ENCODE peak calls at places on chromosomes 1 and 21, in four cellular contexts. Z is neuronal stem cell, X is Karpas-422, O is PC-3. T is an unnamed sample.

GRCh38 chr1:40906781-40907400 is 44.7 kb upstream of the CITED4 start:
- DNase-seq in X (no peak), Z (no peak), O (peak; percentile 53), T (no peak)

GRCh38 chr1:34412597-34413392 is 236.1 kb downstream of the C1orf94 start:
- DNase-seq in O (no peak), X (no peak), Z (no peak), T (peak; percentile 6)

GRCh38 chr21:44800103-44800502 is 1.5 kb downstream of the UBE2G2 start:
- DNase-seq in X (no peak), O (peak; percentile 75), Z (no peak), T (peak; percentile 52)

GRCh38 chr1:229407206-229408026 is 26.5 kb downstream of the ACTA1 start:
- DNase-seq in O (no peak), Z (no peak), X (peak; percentile 22), T (peak; percentile 32)

GRCh38 chr1:115251856-115252255 is 86.2 kb downstream of the NGF start:
- DNase-seq in X (no peak), Z (no peak), O (peak; percentile 18), T (no peak)

GRCh38 chr1:182003025-182003725 is 58.3 kb downstream of the ZNF648 start:
- DNase-seq in X (no peak), Z (no peak), O (no peak), T (no peak)

GRCh38 chr1:92909321-92909720 is 51.9 kb downstream of the DIPK1A start:
- DNase-seq in Z (no peak), X (no peak), O (peak; percentile 97), T (no peak)

GRCh38 chr1:226827458-226827857 is 43.0 kb upstream of the PSEN2 start:
- DNase-seq in O (peak; percentile 31), Z (no peak), X (peak; percentile 46), T (no peak)

GRCh38 chr21:34986561-34987533 is 62.3 kb downstream of the RUNX1 start:
- DNase-seq in O (peak; percentile 62), Z (peak; percentile 27), X (no peak), T (peak; percentile 55)

GRCh38 chr1:108590947-108591346 is 31.0 kb downstream of the EEIG2 start:
- DNase-seq in O (peak; percentile 78), Z (no peak), X (no peak), T (no peak)

GRCh38 chr1:166080277-166080964 is 86.4 kb downstream of the FAM78B start:
- DNase-seq in Z (no peak), O (no peak), X (no peak), T (no peak)

GRCh38 chr1:90176530-90176929 is 181.6 kb downstream of the ZNF326 start:
- DNase-seq in X (no peak), O (no peak), Z (no peak), T (no peak)

GRCh38 chr21:41663805-41664788 is 102.8 kb downstream of the RIPK4 start:
- DNase-seq in Z (peak; percentile 20), O (peak; percentile 63), X (no peak), T (peak; percentile 33)

GRCh38 chr1:101588677-101589076 is 351.9 kb downstream of the S1PR1 start:
- DNase-seq in O (no peak), X (no peak), Z (no peak), T (no peak)

GRCh38 chr1:230548357-230548756 is 93.9 kb upstream of the COG2 start:
- DNase-seq in X (no peak), Z (no peak), O (no peak), T (no peak)

GRCh38 chr1:8118031-8118451 is 91.9 kb upstream of the ERRFI1 start:
- DNase-seq in X (no peak), O (no peak), Z (no peak), T (peak; percentile 39)

GRCh38 chr1:32818804-32819541 is 1.5 kb downstream of the S100PBP start:
- DNase-seq in Z (no peak), X (peak; percentile 81), O (no peak), T (no peak)

GRCh38 chr21:46426313-46427046 is 32.2 kb upstream of the DIP2A start:
- DNase-seq in X (no peak), O (no peak), Z (no peak), T (no peak)

GRCh38 chr1:38919075-38919474 is 22.6 kb downstream of the RHBDL2 start:
- DNase-seq in Z (no peak), X (peak; percentile 35), O (no peak), T (no peak)

GRCh38 chr1:158180741-158181576 is at the start of gene CD1D:
- DNase-seq in Z (peak; percentile 40), X (peak; percentile 72), O (no peak), T (peak; percentile 77)

GRCh38 chr1:2235300-2235998 is 7.3 kb downstream of the SKI start:
- DNase-seq in O (no peak), X (no peak), Z (no peak), T (no peak)

GRCh38 chr1:11885922-11886321 is 27.2 kb upstream of the NPPB start:
- DNase-seq in X (no peak), Z (no peak), O (no peak), T (no peak)

GRCh38 chr1:92577251-92577895 is 90.6 kb upstream of the GFI1 start:
- DNase-seq in O (peak; percentile 18), Z (peak; percentile 6), X (no peak), T (peak; percentile 7)

GRCh38 chr1:22731924-22732522 is 21.4 kb downstream of the EPHB2 start:
- DNase-seq in Z (no peak), X (peak; percentile 75), O (peak; percentile 24), T (peak; percentile 50)

GRCh38 chr1:202365092-202365815 is 16.8 kb downstream of the PPP1R12B start:
- DNase-seq in Z (no peak), X (no peak), O (no peak), T (no peak)

GRCh38 chr1:178501705-178502329 is 5.1 kb upstream of the CLEC20A start:
- DNase-seq in O (peak; percentile 71), Z (peak; percentile 66), X (peak; percentile 89), T (peak; percentile 88)

GRCh38 chr1:221725683-221726330 is 16.1 kb downstream of the DUSP10 start:
- DNase-seq in O (peak; percentile 82), Z (no peak), X (no peak), T (no peak)

GRCh38 chr1:26759531-26759930 is 28.2 kb upstream of the PIGV start:
- DNase-seq in O (no peak), Z (no peak), X (no peak), T (no peak)

GRCh38 chr1:85322655-85323054 is 46.2 kb upstream of the BCL10 start:
- DNase-seq in X (no peak), O (peak; percentile 52), Z (no peak), T (no peak)

GRCh38 chr1:66374148-66374547 is 159.8 kb upstream of the SGIP1 start:
- DNase-seq in Z (no peak), X (no peak), O (no peak), T (no peak)

GRCh38 chr1:45583264-45583665 is 576 bp upstream of the NASP start:
- DNase-seq in O (peak; percentile 97), X (peak; percentile 99), Z (peak; percentile 92), T (peak; percentile 97)

GRCh38 chr1:97008226-97008625 is 286.6 kb downstream of the PTBP2 start:
- DNase-seq in O (peak; percentile 8), X (no peak), Z (no peak), T (no peak)

GRCh38 chr1:36872126-36872754 is 162.1 kb downstream of the GRIK3 start:
- DNase-seq in X (no peak), O (no peak), Z (no peak), T (no peak)

GRCh38 chr1:37605806-37606474 is 10.2 kb upstream of the GNL2 start:
- DNase-seq in Z (no peak), X (no peak), O (no peak), T (no peak)

GRCh38 chr21:45950740-45951515 is 30.6 kb upstream of the COL6A1 start:
- DNase-seq in O (peak; percentile 76), X (no peak), Z (no peak), T (no peak)

GRCh38 chr1:36613721-36614120 is 131.0 kb upstream of the CSF3R start:
- DNase-seq in Z (no peak), O (no peak), X (no peak), T (no peak)

GRCh38 chr1:198462365-198463025 is 78.0 kb downstream of the ATP6V1G3 start:
- DNase-seq in Z (no peak), X (no peak), O (peak; percentile 80), T (no peak)

GRCh38 chr1:227900571-227901051 is 47.1 kb downstream of the WNT9A start:
- DNase-seq in X (no peak), O (no peak), Z (no peak), T (no peak)

DNA sequence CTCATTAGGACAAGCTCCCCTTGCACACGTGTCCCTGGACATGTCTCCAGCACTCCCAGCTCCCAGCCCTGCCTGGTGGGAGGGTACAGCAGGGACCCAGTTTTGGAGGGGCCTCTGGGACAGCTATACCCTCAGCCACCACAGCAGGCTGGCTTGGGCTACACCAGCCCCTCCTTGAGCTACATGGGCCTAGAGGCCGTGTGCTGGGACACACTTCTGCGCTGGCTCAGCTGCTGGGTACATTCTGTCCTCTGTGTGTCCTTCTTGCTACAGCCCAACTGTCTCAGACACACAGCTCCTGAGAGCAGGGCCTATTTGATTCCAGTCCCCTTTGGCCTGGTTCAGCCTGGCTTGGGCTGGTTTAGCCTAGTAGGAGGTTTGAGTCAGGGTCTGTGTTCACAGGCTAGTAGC is 26.7 kb downstream of the DMAP1 start:
- DNase-seq in Z (no peak), O (no peak), X (no peak), T (no peak)
- H2AFZ ChIP-seq in Z (peak overlapping the region; percentile 30), O (no peak overlapping the region), X (no peak overlapping the region), T (no peak overlapping the region)

GRCh38 chr1:156876281-156876680 is 15.6 kb downstream of the NTRK1 start:
- DNase-seq in X (no peak), O (no peak), Z (no peak), T (peak; percentile 79)
- H2AFZ ChIP-seq in X (no peak overlapping the region), O (no peak overlapping the region), Z (peak overlapping the region; percentile 72), T (peak overlapping the region; percentile 98)

DNA sequence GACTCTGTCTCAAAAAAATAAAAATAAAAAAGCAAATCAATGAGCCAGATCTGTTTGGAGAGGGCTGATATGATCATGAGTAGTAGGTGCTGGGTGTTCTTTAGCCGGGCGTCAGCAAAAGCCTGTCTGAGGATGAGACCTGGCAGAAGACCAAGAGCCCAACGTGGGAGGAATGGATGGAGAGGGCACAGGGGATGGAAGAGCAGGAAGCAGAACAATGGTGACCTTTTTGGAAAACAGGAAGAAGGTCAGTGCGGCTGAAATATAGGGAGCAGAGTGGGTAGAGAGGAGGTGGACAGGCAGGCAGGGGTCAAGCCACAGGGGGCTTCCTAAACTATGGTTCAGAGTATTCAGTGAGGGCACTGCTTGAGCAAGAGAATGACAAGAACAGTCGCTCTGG is 30.9 kb downstream of the VWA5B1 start:
- DNase-seq in Z (no peak), X (no peak), O (no peak), T (no peak)
- H2AFZ ChIP-seq in Z (peak overlapping the region; percentile 66), X (no peak overlapping the region), O (no peak overlapping the region), T (peak overlapping the region; percentile 17)

GRCh38 chr1:239067058-239067457 is 319.3 kb upstream of the CHRM3 start:
- DNase-seq in X (no peak), Z (no peak), O (no peak), T (no peak)

GRCh38 chr1:239067480-239067879 is 318.9 kb upstream of the CHRM3 start:
- DNase-seq in O (no peak), X (no peak), Z (no peak), T (no peak)

GRCh38 chr1:239058190-239058589 is 328.2 kb upstream of the CHRM3 start:
- DNase-seq in O (no peak), Z (no peak), X (no peak), T (peak; percentile 13)

GRCh38 chr1:239056940-239057339 is 329.4 kb upstream of the CHRM3 start:
- DNase-seq in O (no peak), X (no peak), Z (no peak), T (peak; percentile 20)

GRCh38 chr1:239061770-239062169 is 324.6 kb upstream of the CHRM3 start:
- DNase-seq in Z (no peak), O (no peak), X (no peak), T (no peak)
- H2AFZ ChIP-seq in Z (no peak overlapping the region), O (no peak overlapping the region), X (no peak overlapping the region), T (peak overlapping the region; percentile 60)